ENCODE peak calls at places on chromosomes 3 and 15, in ten cellular contexts. X is adrenal gland; S is D341Med; Z is RPMI8226; A is RCC 7860; D is activated T-cell treated with anti-CD3 and anti-CD28 coated beads, Interleukin-2, amount 50 U/mL, for 72 hours; U is GM04504; O is NCI-H460; W is heart left ventricle; V is GM23248. C is an unnamed sample.

GRCh38 chr3:146163584-146163983 is 2.6 kb upstream of the PLOD2 start:
- DNase-seq in W (no peak), D (no peak), O (peak), A (peak), V (peak), U (peak), S (no peak), X (no peak), Z (no peak), C (no peak)

GRCh38 chr3:90031121-90031520 is 923.7 kb downstream of the EPHA3 start:
- DNase-seq in W (no peak), A (no peak), O (no peak), U (no peak), X (no peak), V (no peak), D (no peak), S (no peak), Z (no peak), C (no peak)

GRCh38 chr3:66073464-66074141 is 34.9 kb upstream of the MAGI1 start:
- DNase-seq in D (no peak), X (no peak), V (no peak), A (no peak), S (no peak), Z (no peak), O (no peak), U (no peak), W (no peak), C (no peak)

GRCh38 chr3:8143186-8143585 is 358.4 kb upstream of the LMCD1 start:
- DNase-seq in W (no peak), Z (no peak), U (no peak), A (no peak), S (no peak), X (no peak), O (no peak), D (no peak), V (peak), C (no peak)

GRCh38 chr3:114550155-114550554 is 256.3 kb downstream of the TIGIT start:
- DNase-seq in D (no peak), W (no peak), Z (no peak), U (no peak), V (peak), A (no peak), S (no peak), X (no peak), O (no peak), C (no peak)

GRCh38 chr15:66221126-66221525 is 32.4 kb downstream of the MEGF11 start:
- DNase-seq in O (no peak), Z (no peak), A (no peak), U (no peak), D (no peak), V (no peak), S (no peak), W (no peak), X (no peak), C (no peak)

GRCh38 chr3:73839032-73839431 is 214.3 kb upstream of the PDZRN3 start:
- DNase-seq in U (no peak), Z (no peak), V (no peak), D (no peak), W (no peak), A (no peak), S (no peak), X (no peak), O (no peak), C (no peak)

GRCh38 chr3:7682822-7683229 is 818.8 kb upstream of the LMCD1 start:
- DNase-seq in S (no peak), W (peak), Z (no peak), U (no peak), X (peak), O (no peak), V (peak), D (no peak), A (peak), C (no peak)

GRCh38 chr3:45958333-45958791 is 15.1 kb downstream of the CXCR6 start:
- DNase-seq in S (no peak), X (no peak), U (peak), O (no peak), Z (no peak), D (no peak), A (no peak), W (no peak), V (peak), C (no peak)

GRCh38 chr3:1172642-1173041 is 79.8 kb downstream of the CNTN6 start:
- DNase-seq in X (peak), U (no peak), O (no peak), V (no peak), D (no peak), A (no peak), S (no peak), Z (no peak), W (no peak), C (no peak)

GRCh38 chr15:82849556-82850241 is 40.3 kb downstream of the WHAMM start:
- DNase-seq in U (peak), O (peak), W (peak), X (peak), S (peak), A (peak), V (peak), Z (peak), D (peak), C (peak)

GRCh38 chr15:66180706-66181105 is 72.8 kb downstream of the MEGF11 start:
- DNase-seq in W (no peak), O (no peak), S (no peak), U (no peak), V (no peak), X (no peak), Z (no peak), A (no peak), D (no peak), C (no peak)

GRCh38 chr15:70714575-70714974 is 48.8 kb downstream of the UACA start:
- DNase-seq in D (no peak), U (no peak), S (no peak), V (peak), W (no peak), X (no peak), A (no peak), O (no peak), Z (no peak), C (no peak)

GRCh38 chr3:150286390-150287147 is 121.5 kb upstream of the TSC22D2 start:
- DNase-seq in X (no peak), S (peak), Z (peak), U (no peak), V (peak), O (peak), W (no peak), A (peak), D (no peak), C (no peak)

GRCh38 chr15:99487337-99487730 is 78.5 kb upstream of the MEF2A start:
- DNase-seq in W (no peak), Z (no peak), U (no peak), A (no peak), D (no peak), S (no peak), V (no peak), O (no peak), X (no peak), C (no peak)

GRCh38 chr3:29128004-29128403 is 152.9 kb upstream of the RBMS3 start:
- DNase-seq in V (no peak), O (no peak), W (no peak), D (no peak), X (no peak), S (no peak), Z (no peak), A (no peak), U (no peak), C (no peak)

GRCh38 chr3:13053915-13054704 is 19.1 kb downstream of the IQSEC1 start:
- DNase-seq in U (no peak), X (no peak), W (no peak), O (no peak), D (no peak), S (no peak), Z (no peak), V (no peak), A (no peak), C (no peak)